ENCODE peak calls at places on chromosomes 13 and 19, in five cellular contexts. H, B, L, O and K are unnamed samples.

GRCh38 chr13:83221813-83222241 is 660.4 kb downstream of the SLITRK1 start:
- DNase-seq in H (no peak), B (no peak), L (no peak), O (no peak), K (peak; percentile 60)

GRCh38 chr13:21435710-21436151 is 23.4 kb downstream of the ZDHHC20 start:
- DNase-seq in H (peak; percentile 64), B (peak; percentile 75), L (peak; percentile 11), O (no peak), K (no peak)

GRCh38 chr13:31947506-31947905 is 84.1 kb upstream of the FRY start:
- DNase-seq in H (no peak), B (no peak), L (no peak), O (no peak), K (no peak)

GRCh38 chr13:82118589-82118988 is 1763.7 kb downstream of the SLITRK1 start:
- DNase-seq in H (no peak), B (no peak), L (no peak), O (no peak), K (no peak)

GRCh38 chr19:51681286-51681956 is 11.7 kb upstream of the SPACA6 start:
- DNase-seq in H (no peak), B (no peak), L (no peak), O (no peak), K (no peak)

GRCh38 chr19:43460362-43461016 is 4.9 kb downstream of the LYPD3 start:
- DNase-seq in H (no peak), B (no peak), L (no peak), O (no peak), K (no peak)

GRCh38 chr13:110509971-110510786 is 51.3 kb downstream of the RAB20 start:
- DNase-seq in H (no peak), B (no peak), L (no peak), O (no peak), K (no peak)

GRCh38 chr13:36133950-36134349 is 2.8 kb upstream of the DCLK1 start:
- DNase-seq in H (no peak), B (no peak), L (no peak), O (no peak), K (no peak)

GRCh38 chr13:98563071-98563470 is 13.8 kb downstream of the STK24 start:
- DNase-seq in H (no peak), B (no peak), L (no peak), O (peak; percentile 23), K (no peak)

GRCh38 chr13:103799028-103799427 is 732.8 kb upstream of the SLC10A2 start:
- DNase-seq in H (no peak), B (no peak), L (no peak), O (no peak), K (no peak)

GRCh38 chr19:38596057-38596981 is 21.4 kb downstream of the MAP4K1 start:
- DNase-seq in H (peak; percentile 74), B (no peak), L (peak; percentile 30), O (no peak), K (no peak)

GRCh38 chr19:7534531-7534980 is 961 bp upstream of the PNPLA6 start:
- DNase-seq in H (peak; percentile 68), B (no peak), L (peak; percentile 70), O (no peak), K (peak; percentile 37)

GRCh38 chr13:107025991-107026390 is 458.1 kb upstream of the ARGLU1 start:
- DNase-seq in H (no peak), B (no peak), L (peak; percentile 1), O (no peak), K (no peak)

GRCh38 chr19:48907671-48908070 is 7.6 kb downstream of the NUCB1 start:
- DNase-seq in H (peak; percentile 71), B (no peak), L (no peak), O (no peak), K (no peak)

GRCh38 chr13:66835040-66835628 is 395.0 kb downstream of the PCDH9 start:
- DNase-seq in H (peak; percentile 34), B (peak; percentile 1), L (peak; percentile 76), O (no peak), K (no peak)

GRCh38 chr13:24096659-24097058 is 63.9 kb upstream of the SPATA13 start:
- DNase-seq in H (no peak), B (no peak), L (no peak), O (no peak), K (no peak)

GRCh38 chr13:114115796-114116195 is 16.6 kb downstream of the RASA3 start:
- DNase-seq in H (no peak), B (no peak), L (no peak), O (no peak), K (no peak)

GRCh38 chr19:41882568-41883462 is at the start of gene ARHGEF1:
- DNase-seq in H (peak; percentile 63), B (no peak), L (peak; percentile 48), O (peak; percentile 63), K (no peak)

GRCh38 chr13:102983496-102983895 is 82.7 kb downstream of the SLC10A2 start:
- DNase-seq in H (no peak), B (peak; percentile 14), L (no peak), O (no peak), K (peak; percentile 61)

GRCh38 chr13:95535243-95535642 is 17.3 kb upstream of the CLDN10 start:
- DNase-seq in H (no peak), B (peak; percentile 92), L (no peak), O (no peak), K (no peak)

GRCh38 chr13:85900521-85900920 is 101.3 kb upstream of the SLITRK6 start:
- DNase-seq in H (no peak), B (no peak), L (no peak), O (no peak), K (no peak)

GRCh38 chr19:19335408-19336158 is 15.0 kb downstream of the MAU2 start:
- DNase-seq in H (no peak), B (no peak), L (no peak), O (no peak), K (no peak)

GRCh38 chr19:42455621-42456081 is 12.9 kb upstream of the CXCL17 start:
- DNase-seq in H (peak; percentile 82), B (peak; percentile 41), L (no peak), O (no peak), K (no peak)

GRCh38 chr13:28408235-28408848 is 86.6 kb downstream of the FLT1 start:
- DNase-seq in H (peak; percentile 21), B (no peak), L (no peak), O (no peak), K (no peak)

GRCh38 chr13:33610471-33611015 is 207.4 kb upstream of the RFC3 start:
- DNase-seq in H (peak; percentile 23), B (no peak), L (peak; percentile 62), O (peak; percentile 34), K (no peak)

GRCh38 chr13:37303610-37304009 is 198.1 kb upstream of the CSNK1A1L start:
- DNase-seq in H (no peak), B (no peak), L (no peak), O (no peak), K (no peak)

GRCh38 chr13:24159921-24160324 is 597 bp upstream of the SPATA13 start:
- DNase-seq in H (no peak), B (peak; percentile 68), L (no peak), O (no peak), K (no peak)

GRCh38 chr13:27001705-27002104 is 169.9 kb downstream of the USP12 start:
- DNase-seq in H (no peak), B (no peak), L (no peak), O (no peak), K (no peak)